ENCODE peak calls at places on chromosomes 4 and X, in five cellular contexts. T, I, Y, H and V are unnamed samples. For H3K4me1, the result is how much of the 10 kb centered on the place peaks cover.

GRCh38 chrX:11664211-11664888 is 1.4 kb downstream of the ARHGAP6 start:
- DNase-seq in T (no peak), H (peak), Y (peak), I (peak), V (no peak)

GRCh38 chrX:97790850-97791249 is 907.1 kb downstream of the RPA4 start:
- DNase-seq in Y (no peak), I (no peak), T (no peak), H (no peak), V (no peak)

GRCh38 chrX:74606342-74606741 is 8.1 kb downstream of the RLIM start:
- DNase-seq in I (no peak), H (no peak), Y (no peak), T (no peak), V (no peak)

GRCh38 chrX:140507982-140508305 is 3.1 kb upstream of the SOX3 start:
- DNase-seq in T (no peak), Y (no peak), H (peak), I (peak), V (no peak)

GRCh38 chr4:2304877-2305561 is 43.1 kb upstream of the MXD4 start:
- DNase-seq in I (no peak), H (peak), Y (no peak), T (no peak), V (no peak)

GRCh38 chrX:77009691-77010090 is 437.5 kb upstream of the FGF16 start:
- DNase-seq in I (no peak), Y (no peak), T (no peak), H (no peak), V (no peak)

GRCh38 chrX:154458116-154458953 is at the start of gene PLXNA3:
- DNase-seq in T (no peak), Y (peak), H (peak), I (no peak), V (peak)

GRCh38 chr4:174215055-174215454 is 68.4 kb downstream of the FBXO8 start:
- DNase-seq in I (no peak), T (no peak), Y (no peak), H (no peak), V (no peak)

GRCh38 chrX:101708180-101708579 is 48.5 kb upstream of the ARMCX2 start:
- DNase-seq in T (no peak), I (no peak), H (no peak), Y (no peak), V (no peak)

GRCh38 chr4:95651891-95652290 is 103.1 kb upstream of the UNC5C start:
- DNase-seq in H (no peak), T (no peak), I (no peak), Y (no peak), V (no peak)

GRCh38 chrX:49192722-49193328 is 6.7 kb upstream of the PRICKLE3 start:
- DNase-seq in H (no peak), I (peak), T (no peak), Y (no peak), V (no peak)

GRCh38 chrX:42694260-42694815 is 83.6 kb downstream of the PPP1R2C start:
- DNase-seq in H (no peak), T (no peak), I (no peak), Y (no peak), V (no peak)

GRCh38 chrX:135112096-135112729 is 8.1 kb downstream of the ETDB start:
- DNase-seq in H (peak), I (peak), Y (no peak), T (no peak), V (no peak)

GRCh38 chr4:158936238-158936637 is 166.6 kb upstream of the RAPGEF2 start:
- DNase-seq in T (no peak), Y (no peak), I (no peak), H (no peak), V (no peak)

GRCh38 chr4:151426513-151426912 is 17.5 kb downstream of the FHIP1A start:
- DNase-seq in I (no peak), Y (no peak), H (no peak), T (no peak), V (no peak)

GRCh38 chr4:122012735-122013134 is 60.9 kb upstream of the TRPC3 start:
- DNase-seq in Y (no peak), I (no peak), H (no peak), T (no peak), V (no peak)

GRCh38 chr4:74900862-74901261 is 32.1 kb upstream of the PARM1 start:
- DNase-seq in Y (no peak), H (no peak), T (no peak), I (no peak), V (no peak)

GRCh38 chrX:15909605-15910004 is 55.0 kb upstream of the AP1S2 start:
- DNase-seq in T (no peak), H (no peak), I (peak), Y (no peak), V (no peak)

GRCh38 chrX:136584545-136584944 is 52.5 kb downstream of the VGLL1 start:
- DNase-seq in H (no peak), I (no peak), Y (no peak), T (no peak), V (no peak)

GRCh38 chr4:89266128-89266527 is 41.5 kb downstream of the GPRIN3 start:
- DNase-seq in Y (no peak), T (no peak), H (no peak), I (no peak), V (no peak)

GRCh38 chr4:72112514-72113156 is 80.8 kb downstream of the NPFFR2 start:
- DNase-seq in T (no peak), I (no peak), H (no peak), Y (no peak), V (no peak)

GRCh38 chr4:13248621-13249298 is 235.4 kb downstream of the RAB28 start:
- DNase-seq in I (no peak), T (no peak), Y (no peak), H (no peak), V (no peak)

GRCh38 chr4:83219344-83219990 is 65.1 kb downstream of the COQ2 start:
- DNase-seq in I (no peak), Y (no peak), H (no peak), T (no peak), V (peak)

GRCh38 chr4:80500593-80500992 is 165.1 kb downstream of the CFAP299 start:
- DNase-seq in I (no peak), Y (no peak), T (no peak), H (no peak), V (no peak)

GRCh38 chr4:127601029-127601428 is 31.7 kb upstream of the INTU start:
- DNase-seq in T (no peak), I (no peak), H (no peak), Y (no peak), V (no peak)

GRCh38 chr4:152957437-152958185 is 21.5 kb downstream of the FHDC1 start:
- DNase-seq in H (no peak), I (no peak), Y (no peak), T (peak), V (peak)

GRCh38 chr4:13910556-13910955 is 283.0 kb upstream of the BOD1L1 start:
- DNase-seq in Y (no peak), T (no peak), I (no peak), H (no peak), V (no peak)

GRCh38 chr4:182938213-182938645 is 21.0 kb upstream of the DCTD start:
- DNase-seq in H (peak), I (peak), Y (peak), T (peak), V (peak)

GRCh38 chr4:184382189-184382846 is 92.0 kb downstream of the IRF2 start:
- DNase-seq in T (peak), H (no peak), I (no peak), Y (no peak), V (no peak)

GRCh38 chr4:139246166-139246565 is 33.9 kb downstream of the MGARP start:
- DNase-seq in T (no peak), Y (no peak), H (no peak), I (no peak), V (no peak)

GRCh38 chrX:107710617-107711391 is 64.8 kb downstream of the TSC22D3 start:
- DNase-seq in T (no peak), I (no peak), Y (peak), H (no peak), V (peak)

GRCh38 chr4:118994030-118994429 is 105.4 kb downstream of the SYNPO2 start:
- DNase-seq in T (no peak), I (no peak), H (no peak), Y (peak), V (peak)

GRCh38 chr4:17197070-17197469 is 298.6 kb upstream of the LDB2 start:
- DNase-seq in H (no peak), T (peak), Y (no peak), I (no peak), V (no peak)

GRCh38 chrX:110341189-110342035 is 17.2 kb upstream of the RTL9 start:
- DNase-seq in Y (no peak), H (no peak), T (no peak), I (no peak), V (no peak)

GRCh38 chrX:123975180-123975579 is 13.7 kb downstream of the STAG2 start:
- DNase-seq in T (no peak), I (no peak), Y (no peak), H (no peak), V (no peak)

GRCh38 chrX:136272325-136272724 is 21.1 kb upstream of the MAP7D3 start:
- DNase-seq in H (no peak), T (no peak), I (no peak), Y (no peak), V (no peak)

GRCh38 chr4:76087007-76087769 is 12.7 kb downstream of the ART3 start:
- DNase-seq in I (peak), H (no peak), T (peak), Y (peak), V (peak)

GRCh38 chrX:80014141-80014940 is at the start of gene TBX22:
- DNase-seq in Y (no peak), H (no peak), I (peak), T (no peak), V (no peak)

GRCh38 chrX:140776320-140776719 is 66.8 kb downstream of the LINC00632 start:
- DNase-seq in I (no peak), T (no peak), Y (no peak), H (no peak), V (no peak)

DNA sequence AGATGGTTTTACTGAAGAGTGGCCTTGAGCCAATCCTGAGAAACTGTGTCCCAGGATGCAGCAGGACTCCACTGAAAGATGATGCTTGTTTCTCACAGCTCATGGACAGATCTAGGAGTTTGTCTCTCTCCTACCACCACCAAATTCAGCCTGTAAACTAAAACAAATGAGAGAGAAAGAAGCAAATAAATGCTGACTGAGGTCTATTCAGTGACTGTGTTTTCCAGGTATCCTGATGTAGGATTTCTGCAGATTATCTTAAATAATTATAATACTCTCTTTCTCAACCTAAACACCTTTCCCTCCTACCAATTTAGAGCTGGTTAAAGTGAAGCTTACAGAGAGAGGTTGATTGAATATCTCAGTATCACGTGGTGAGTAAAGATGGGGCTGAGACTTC is 599.6 kb upstream of the LCORL start:
- DNase-seq in T (no peak), H (no peak), I (no peak), Y (no peak), V (no peak)
- H3K4me1 ChIP-seq in T (under half), H (under half), I (under half), Y (under half), V (under half)

GRCh38 chr4:5040839-5041238 is 10.4 kb upstream of the STK32B start:
- DNase-seq in T (no peak), I (no peak), H (no peak), Y (no peak), V (no peak)

GRCh38 chr4:5043579-5043978 is 7.7 kb upstream of the STK32B start:
- DNase-seq in T (no peak), Y (no peak), I (peak), H (no peak), V (no peak)

GRCh38 chr4:5044341-5044740 is 6.9 kb upstream of the STK32B start:
- DNase-seq in Y (no peak), T (no peak), H (no peak), I (no peak), V (no peak)

GRCh38 chr4:5039800-5040199 is 11.5 kb upstream of the STK32B start:
- DNase-seq in T (no peak), H (no peak), Y (no peak), I (no peak), V (no peak)

DNA sequence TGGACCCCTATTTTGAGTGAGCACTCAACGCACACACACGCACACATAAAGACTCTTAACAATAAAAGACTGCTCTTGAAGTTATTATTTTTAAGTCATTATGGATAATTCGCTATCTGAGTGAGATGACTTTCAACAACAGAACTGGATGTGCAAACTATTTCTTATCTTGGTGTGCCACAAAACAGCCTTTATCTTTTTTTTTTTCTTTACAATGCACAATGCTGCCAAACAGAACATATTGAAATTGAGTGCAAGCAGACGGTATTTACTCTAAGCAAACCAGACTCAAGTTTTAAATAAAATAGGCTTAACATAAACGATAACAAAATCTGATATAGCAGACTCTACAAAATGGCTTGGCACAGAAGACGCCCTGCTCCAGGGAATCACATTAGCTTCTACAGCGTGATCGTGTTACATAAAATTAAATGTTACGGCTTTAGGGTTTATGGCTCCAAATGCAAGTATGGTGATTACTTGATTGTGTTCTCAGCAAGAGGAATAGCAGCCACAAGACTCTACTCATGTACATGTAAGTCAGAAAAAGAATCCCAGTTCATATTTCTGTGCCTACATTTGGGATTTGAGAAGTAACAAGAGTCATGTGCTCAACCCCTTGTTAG is 9.6 kb upstream of the STK32B start:
- DNase-seq in T (no peak), I (no peak), H (no peak), Y (no peak), V (no peak)
- H3K4me1 ChIP-seq in T (under half), I (under half), H (under half), Y (under half), V (under half)

DNA sequence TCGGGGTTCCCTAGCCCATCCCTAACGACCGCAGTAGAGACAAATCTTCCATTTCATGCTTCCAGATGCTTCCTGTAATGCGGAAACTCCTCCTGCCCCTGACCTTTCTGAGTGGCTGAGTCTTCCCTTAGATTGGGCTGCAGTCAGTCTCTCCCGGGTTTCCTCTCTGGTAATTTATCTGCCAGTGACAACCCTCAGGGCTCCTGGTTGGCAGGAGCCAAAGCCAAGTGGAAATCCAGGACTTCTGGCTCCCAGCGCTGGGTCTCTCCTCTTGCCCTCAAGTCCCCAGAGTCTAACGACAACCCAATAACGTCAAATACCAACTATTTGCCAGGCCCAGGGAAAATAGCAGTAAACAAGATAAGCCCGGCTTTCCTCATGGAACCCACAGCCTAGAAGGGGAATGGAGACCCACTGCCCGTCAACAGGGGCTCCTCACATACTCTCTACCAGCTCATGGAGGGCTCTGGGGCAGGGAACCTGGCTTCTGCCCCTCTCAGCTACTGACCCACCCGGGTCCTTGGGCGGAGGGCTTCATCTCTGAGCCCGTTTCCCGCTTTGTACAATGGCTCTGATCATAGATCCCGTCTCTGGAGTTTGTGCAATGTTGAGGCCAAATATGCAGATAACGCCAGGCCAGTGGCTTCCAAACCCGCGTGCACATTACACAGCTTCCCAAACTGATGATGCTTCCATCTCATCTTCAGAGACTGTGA is 1.1 kb upstream of the TBC1D14 start:
- DNase-seq in H (peak), I (no peak), T (peak), Y (peak), V (peak)
- H3K4me1 ChIP-seq in H (under half), I (under half), T (half or more), Y (under half), V (under half)

DNA sequence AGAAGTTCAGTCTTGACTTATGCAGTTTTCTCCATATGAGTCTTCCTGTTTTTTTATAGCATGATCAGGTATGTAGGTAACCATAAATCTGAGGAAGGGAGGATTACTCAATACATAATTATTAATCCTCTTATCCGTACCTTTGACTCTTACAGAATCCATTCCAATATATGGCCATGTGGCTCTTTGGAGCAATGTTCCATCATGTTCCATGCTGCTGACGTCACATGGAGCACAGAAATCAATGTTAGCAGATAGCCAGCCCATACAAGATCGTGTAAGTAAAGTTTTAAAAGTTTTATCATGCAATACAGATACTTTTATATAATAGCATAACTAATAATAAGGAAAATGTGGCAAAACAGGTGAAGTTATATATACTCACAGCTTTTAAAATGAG is 19.6 kb downstream of the IL15 start:
- DNase-seq in I (no peak), T (no peak), Y (no peak), H (no peak), V (peak)
- H3K4me1 ChIP-seq in I (under half), T (under half), Y (under half), H (under half), V (under half)

DNA sequence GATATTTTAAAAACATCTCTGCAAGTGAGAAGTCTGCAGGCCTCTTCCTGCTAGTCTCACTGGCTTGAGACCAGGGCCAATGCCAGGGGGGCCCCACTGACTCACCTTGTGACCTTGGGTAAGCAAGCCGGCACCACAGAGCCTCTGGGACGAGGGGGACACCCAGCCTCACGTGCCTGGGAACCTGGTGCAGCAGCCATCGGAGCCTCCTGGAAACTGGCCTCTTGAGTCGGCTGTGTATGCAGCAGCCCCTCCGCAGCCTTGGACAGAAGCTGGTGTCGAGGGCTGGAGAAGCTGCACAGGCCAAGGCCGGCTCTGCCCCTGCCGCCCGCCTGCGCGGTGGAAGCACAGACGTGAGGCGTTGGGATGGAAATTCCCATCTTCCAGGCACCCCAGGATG is 8.7 kb downstream of the TADA2B start:
- DNase-seq in I (no peak), H (no peak), Y (no peak), T (no peak), V (no peak)
- H3K4me1 ChIP-seq in I (under half), H (under half), Y (under half), T (under half), V (under half)

DNA sequence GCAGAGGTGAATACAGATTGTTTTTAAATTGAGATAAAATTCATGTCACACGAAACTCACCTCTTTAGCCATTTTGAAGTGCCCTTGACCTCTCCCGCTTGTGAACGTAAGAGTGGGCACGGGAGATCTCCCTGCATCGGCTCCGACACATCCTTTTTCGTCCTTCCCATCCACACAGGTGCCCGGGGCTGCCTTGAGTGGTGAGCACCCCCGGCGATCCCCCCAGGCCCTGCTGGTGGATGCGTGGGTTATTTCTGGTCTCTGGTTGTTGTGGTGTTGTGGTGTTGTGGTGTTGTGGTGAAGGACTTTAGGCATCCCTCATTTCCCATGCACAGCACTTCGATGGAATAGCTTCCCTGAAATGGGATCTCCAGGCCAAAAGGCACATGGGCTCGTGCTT is 46.1 kb downstream of the PSAPL1 start:
- DNase-seq in Y (no peak), T (no peak), I (no peak), H (no peak), V (peak)
- H3K4me1 ChIP-seq in Y (under half), T (under half), I (under half), H (under half), V (under half)